ENCODE peak calls at places on chromosomes 2 and 18, in nine cellular contexts. X is WTC11, K is endothelial cell, A is AG10803, G is AG09309, E is mammary epithelial cell, O is neural progenitor cell, Q is gastrocnemius medialis, H is esophagus muscularis mucosa. F is an unnamed sample.

GRCh38 chr18:63590368-63590767 is 3.2 kb downstream of the SERPINB13 start:
- DNase-seq in X (no peak), K (no peak), A (peak; percentile 15), G (no peak), E (no peak), O (no peak), Q (no peak), H (no peak), F (no peak)

GRCh38 chr18:54102123-54102522 is 122.3 kb downstream of the MBD2 start:
- DNase-seq in X (no peak), K (no peak), A (no peak), G (no peak), E (peak; percentile 33), O (no peak), Q (no peak), H (no peak), F (no peak)

GRCh38 chr2:107174126-107174525 is 288.2 kb upstream of the ST6GAL2 start:
- DNase-seq in X (no peak), K (no peak), A (no peak), G (no peak), E (no peak), O (no peak), Q (no peak), H (no peak), F (no peak)

GRCh38 chr18:74256190-74256589 is 35.6 kb downstream of the CYB5A start:
- DNase-seq in X (no peak), K (no peak), A (no peak), G (no peak), E (no peak), O (peak; percentile 50), Q (no peak), H (no peak), F (no peak)

GRCh38 chr18:50194623-50195532 is at the start of gene MYO5B:
- DNase-seq in X (peak; percentile 71), K (peak; percentile 55), A (no peak), G (no peak), E (peak; percentile 89), O (peak; percentile 92), Q (no peak), H (no peak), F (no peak)

GRCh38 chr2:171342014-171342413 is 91.8 kb downstream of the METTL8 start:
- DNase-seq in X (no peak), K (no peak), A (peak; percentile 25), G (peak; percentile 29), E (no peak), O (no peak), Q (no peak), H (no peak), F (no peak)

GRCh38 chr2:119821266-119821665 is 61.5 kb downstream of the PTPN4 start:
- DNase-seq in X (no peak), K (no peak), A (no peak), G (no peak), E (no peak), O (no peak), Q (no peak), H (no peak), F (no peak)

GRCh38 chr2:218430721-218431120 is 11.8 kb downstream of the VIL1 start:
- DNase-seq in X (no peak), K (no peak), A (no peak), G (no peak), E (no peak), O (no peak), Q (no peak), H (no peak), F (no peak)

GRCh38 chr2:216345846-216346245 is 26.4 kb downstream of the MARCHF4 start:
- DNase-seq in X (no peak), K (no peak), A (peak; percentile 65), G (no peak), E (no peak), O (no peak), Q (no peak), H (peak; percentile 87), F (no peak)

GRCh38 chr2:73107211-73107926 is 5.4 kb downstream of the RAB11FIP5 start:
- DNase-seq in X (no peak), K (no peak), A (peak; percentile 65), G (no peak), E (no peak), O (no peak), Q (peak; percentile 56), H (no peak), F (no peak)

GRCh38 chr2:141992695-141993094 is 138.1 kb downstream of the LRP1B start:
- DNase-seq in X (no peak), K (no peak), A (no peak), G (no peak), E (no peak), O (no peak), Q (no peak), H (no peak), F (no peak)

GRCh38 chr2:16136461-16137035 is 196.2 kb downstream of the MYCN start:
- DNase-seq in X (no peak), K (no peak), A (no peak), G (no peak), E (no peak), O (no peak), Q (no peak), H (peak; percentile 29), F (peak; percentile 2)

GRCh38 chr2:127626175-127626574 is 19.8 kb upstream of the GPR17 start:
- DNase-seq in X (no peak), K (no peak), A (no peak), G (no peak), E (no peak), O (no peak), Q (no peak), H (no peak), F (no peak)

GRCh38 chr2:33529771-33530481 is 53.5 kb downstream of the RASGRP3 start:
- DNase-seq in X (no peak), K (no peak), A (peak; percentile 99), G (peak; percentile 98), E (peak; percentile 77), O (no peak), Q (no peak), H (no peak), F (no peak)

GRCh38 chr18:77711096-77711495 is 461.4 kb downstream of the GALR1 start:
- DNase-seq in X (no peak), K (no peak), A (no peak), G (no peak), E (no peak), O (peak; percentile 18), Q (no peak), H (no peak), F (no peak)

GRCh38 chr2:26846881-26847662 is 860 bp upstream of the DPYSL5 start:
- DNase-seq in X (peak; percentile 23), K (no peak), A (no peak), G (no peak), E (no peak), O (peak; percentile 63), Q (no peak), H (peak; percentile 85), F (no peak)

GRCh38 chr18:54647176-54647575 is 56.1 kb downstream of the DYNAP start:
- DNase-seq in X (peak; percentile 24), K (peak; percentile 30), A (no peak), G (no peak), E (peak; percentile 37), O (peak; percentile 53), Q (no peak), H (no peak), F (no peak)

GRCh38 chr2:228731517-228731916 is 539.6 kb downstream of the PID1 start:
- DNase-seq in X (no peak), K (no peak), A (peak; percentile 91), G (peak; percentile 69), E (peak; percentile 84), O (no peak), Q (peak; percentile 25), H (no peak), F (no peak)

DNA sequence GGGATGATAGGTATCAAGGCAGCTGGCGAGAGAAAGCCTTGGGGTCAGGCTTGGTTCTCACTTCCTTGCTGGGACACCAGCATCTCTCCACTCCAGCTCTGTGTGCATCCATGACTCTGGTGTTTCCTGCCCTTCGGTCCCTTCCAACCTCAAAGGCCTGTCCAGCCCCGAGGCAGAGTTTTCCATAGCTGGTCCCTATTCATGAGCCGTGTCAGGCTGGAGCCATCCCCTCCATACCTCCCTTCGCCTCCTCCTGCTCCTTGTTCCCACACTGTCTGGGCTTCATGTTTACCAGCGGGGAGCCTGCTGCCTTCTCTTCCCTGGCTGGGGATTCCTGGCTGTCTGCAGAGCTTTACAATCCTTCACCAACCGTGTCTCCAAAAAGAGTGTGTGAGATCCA is 51.2 kb downstream of the DYSF start:
- DNase-seq in X (no peak), K (no peak), A (no peak), G (no peak), E (no peak), O (no peak), Q (no peak), H (no peak), F (no peak)
- TF ChIP-seq CTCF in X (no peak), K (no peak), A (no peak), G (no peak), E (no peak), O (no peak), Q (no peak), H (no peak), F (no peak)

GRCh38 chr2:167960089-167960747 is 287.2 kb downstream of the STK39 start:
- DNase-seq in X (peak; percentile 15), K (no peak), A (no peak), G (no peak), E (no peak), O (no peak), Q (no peak), H (no peak), F (no peak)
- TF ChIP-seq CTCF in X (no peak), K (no peak), A (no peak), G (no peak), E (no peak), O (no peak), Q (no peak), H (no peak), F (no peak)

GRCh38 chr2:232332940-232333259 is 45.7 kb upstream of the ALPP start:
- DNase-seq in X (no peak), K (no peak), A (no peak), G (no peak), E (no peak), O (no peak), Q (no peak), H (no peak), F (no peak)

GRCh38 chr2:232336241-232336736 is 42.3 kb upstream of the ALPP start:
- DNase-seq in X (no peak), K (no peak), A (no peak), G (no peak), E (no peak), O (no peak), Q (peak; percentile 5), H (no peak), F (no peak)

GRCh38 chr2:232335859-232336215 is 42.7 kb upstream of the ALPP start:
- DNase-seq in X (no peak), K (no peak), A (no peak), G (no peak), E (no peak), O (no peak), Q (no peak), H (no peak), F (peak; percentile 81)

GRCh38 chr2:232331071-232331470 is 47.5 kb upstream of the ALPP start:
- DNase-seq in X (peak; percentile 6), K (no peak), A (no peak), G (no peak), E (no peak), O (no peak), Q (peak; percentile 39), H (no peak), F (no peak)

GRCh38 chr2:232333361-232334135 is 45.0 kb upstream of the ALPP start:
- DNase-seq in X (peak; percentile 67), K (peak; percentile 72), A (no peak), G (no peak), E (peak; percentile 73), O (peak; percentile 40), Q (peak; percentile 10), H (no peak), F (no peak)
- TF ChIP-seq CTCF in X (peak; percentile 34), K (no peak), A (peak; percentile 46), G (peak; percentile 61), E (peak; percentile 29), O (peak; percentile 55), Q (no peak), H (no peak), F (peak; percentile 58)

GRCh38 chr2:188494906-188495305 is 203.2 kb downstream of the GULP1 start:
- DNase-seq in X (no peak), K (no peak), A (no peak), G (no peak), E (no peak), O (no peak), Q (no peak), H (no peak), F (no peak)
- TF ChIP-seq CTCF in X (no peak), K (no peak), A (no peak), G (no peak), E (no peak), O (no peak), Q (no peak), H (no peak), F (no peak)